ENCODE peak calls at places on chromosomes 1 and 21, in four cellular contexts. C is K562, K is A549, S is H1. O is an unnamed sample.
A peak's percentile ranks its signal among the peaks of the same experiment; 100 is the strongest.

GRCh38 chr1:37556712-37557196 is at the start of gene DNALI1:
- DNase-seq in C (peak; percentile 94), K (no peak), S (peak; percentile 98), O (peak; percentile 44)

GRCh38 chr1:178093150-178093957 is 550 bp upstream of the RASAL2 start:
- DNase-seq in C (peak; percentile 94), K (peak; percentile 98), S (peak; percentile 87), O (peak; percentile 90)

GRCh38 chr1:192168964-192169363 is 10.7 kb downstream of the RGS18 start:
- DNase-seq in C (no peak), K (no peak), S (no peak), O (no peak)

GRCh38 chr1:8107897-8108296 is 81.8 kb upstream of the ERRFI1 start:
- DNase-seq in C (no peak), K (no peak), S (no peak), O (no peak)

GRCh38 chr1:84869750-84870149 is 23.3 kb downstream of the LPAR3 start:
- DNase-seq in C (no peak), K (no peak), S (no peak), O (no peak)

GRCh38 chr1:111511362-111511761 is 7.9 kb upstream of the ADORA3 start:
- DNase-seq in C (no peak), K (no peak), S (no peak), O (no peak)

GRCh38 chr1:79568411-79568810 is 561.9 kb upstream of the ADGRL4 start:
- DNase-seq in C (no peak), K (no peak), S (no peak), O (no peak)

GRCh38 chr21:42662430-42663199 is 9.2 kb downstream of the PDE9A start:
- DNase-seq in C (no peak), K (no peak), S (no peak), O (no peak)

GRCh38 chr1:23263380-23263887 is 46.1 kb upstream of the HTR1D start:
- DNase-seq in C (no peak), K (no peak), S (peak; percentile 58), O (no peak)

GRCh38 chr1:61079898-61080336 is 2.4 kb upstream of the NFIA start:
- DNase-seq in C (peak; percentile 85), K (no peak), S (peak; percentile 63), O (peak; percentile 77)

GRCh38 chr1:93576346-93576745 is 105.3 kb downstream of the BCAR3 start:
- DNase-seq in C (no peak), K (no peak), S (peak; percentile 28), O (no peak)

GRCh38 chr1:14773621-14774020 is 175.1 kb downstream of the KAZN start:
- DNase-seq in C (no peak), K (no peak), S (no peak), O (no peak)

DNA sequence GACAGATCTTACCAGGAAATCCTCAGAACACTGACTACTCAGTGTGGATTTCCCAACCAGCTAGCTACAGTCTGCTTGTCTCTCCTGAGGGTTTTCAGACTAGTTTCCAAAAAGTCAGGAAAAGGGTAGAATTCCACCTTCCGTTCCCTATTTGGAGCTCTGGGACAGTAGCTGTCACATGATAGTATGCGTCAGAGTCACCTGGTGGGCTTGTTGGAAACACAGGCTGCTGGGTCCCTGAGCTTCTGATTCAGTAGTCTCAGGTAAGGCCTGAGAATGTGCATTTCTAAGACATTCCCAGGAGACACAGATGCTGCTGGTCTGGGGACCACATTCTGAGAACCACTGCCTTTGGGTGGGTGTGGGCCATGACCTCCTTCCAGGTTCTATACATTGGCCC is 272.5 kb downstream of the DISC1 start:
- DNase-seq in C (no peak), K (no peak), S (no peak), O (no peak)
- TF ChIP-seq RNF2 in C (no peak), K (no peak), S (no peak), O (no peak)

DNA sequence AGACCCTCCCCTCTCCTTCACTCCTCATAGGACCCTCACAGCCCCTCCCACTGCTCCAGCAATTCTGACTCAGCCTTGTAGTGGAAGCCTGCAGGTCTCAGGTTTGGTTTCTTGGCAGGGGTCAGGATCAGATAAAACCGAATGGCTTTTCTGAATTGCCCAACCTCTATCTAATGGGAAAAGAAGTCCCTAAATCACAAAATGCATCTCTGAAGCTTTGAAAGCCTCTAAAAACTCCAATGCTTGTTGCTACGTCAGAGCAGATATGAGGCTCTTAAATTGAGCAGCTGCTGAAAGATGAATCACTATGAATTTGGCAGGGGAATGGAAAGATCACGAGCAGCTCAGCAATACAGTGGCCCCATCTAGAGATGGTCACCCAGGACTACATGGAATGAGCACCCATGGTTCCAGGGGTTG is 74.5 kb downstream of the NID1 start:
- DNase-seq in C (no peak), K (no peak), S (no peak), O (no peak)
- TF ChIP-seq MAX in C (no peak), K (no peak), S (no peak), O (no peak)

DNA sequence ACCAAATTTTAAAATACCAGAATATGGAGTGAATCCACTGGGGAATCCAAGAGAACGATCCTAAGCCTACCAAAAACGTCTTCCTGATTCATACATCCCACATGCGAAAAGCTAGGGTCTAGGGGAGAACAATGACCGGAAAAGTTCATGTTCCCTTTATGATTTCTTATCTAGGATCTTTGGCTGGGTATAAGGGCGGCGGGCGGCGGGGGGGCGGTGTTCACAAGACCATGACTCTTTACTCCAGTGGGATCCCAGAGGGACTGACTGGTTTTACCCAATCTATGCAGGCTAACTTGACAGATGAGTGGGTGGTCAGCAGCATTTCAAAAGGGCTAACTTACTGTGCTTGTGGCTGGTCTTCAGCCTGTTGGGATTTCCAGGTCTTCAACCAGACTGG is 40.2 kb downstream of the CNIH3 start:
- DNase-seq in C (no peak), K (no peak), S (no peak), O (no peak)
- TF ChIP-seq RNF2 in C (no peak), K (no peak), S (no peak), O (no peak)

DNA sequence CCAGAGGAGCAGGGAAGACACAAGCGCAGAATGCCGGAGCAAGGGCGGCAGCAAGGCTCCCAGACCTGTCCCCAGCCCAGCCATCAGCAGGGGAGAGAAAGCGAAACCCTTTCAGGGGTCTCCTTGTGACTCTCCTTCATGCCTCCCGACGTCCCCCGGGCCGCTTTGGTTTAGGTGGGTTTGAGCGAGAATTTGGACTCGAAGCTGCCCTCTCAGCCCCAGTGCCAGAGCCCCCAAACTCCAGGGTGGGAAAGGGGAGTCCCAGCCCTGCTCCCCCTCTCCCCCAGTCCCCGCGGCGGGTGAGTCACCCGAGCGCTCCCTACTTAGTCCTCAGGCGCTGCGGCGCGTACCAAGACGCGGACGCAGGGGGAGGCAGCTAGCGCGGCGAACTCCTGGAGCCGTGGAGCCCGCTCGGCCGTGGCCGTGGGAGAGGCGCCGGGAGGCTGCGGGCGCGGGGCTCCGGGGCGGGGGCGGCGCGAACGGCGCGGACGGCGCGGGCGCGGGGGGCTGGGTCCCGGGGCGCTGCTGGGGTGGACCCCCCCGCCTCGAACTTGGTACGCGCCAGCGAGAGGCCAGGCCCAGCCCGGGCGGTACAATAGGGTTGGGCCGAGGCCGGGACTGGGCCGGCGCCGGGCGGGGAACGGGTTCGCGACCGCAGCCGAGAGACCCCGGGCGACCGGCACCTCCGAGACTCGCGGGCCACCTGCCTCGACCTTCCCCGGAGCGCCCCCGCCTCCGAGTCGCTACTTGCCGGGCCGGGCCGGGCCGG is at the start of gene MAP7D1:
- DNase-seq in C (peak; percentile 94), K (peak; percentile 51), S (peak; percentile 93), O (peak; percentile 57)
- TF ChIP-seq MAX in C (no peak), K (no peak), S (no peak), O (no peak)

GRCh38 chr1:10785855-10786638 is 10.4 kb downstream of the CASZ1 start:
- DNase-seq in C (no peak), K (no peak), S (no peak), O (no peak)

GRCh38 chr1:10787274-10787673 is 9.2 kb downstream of the CASZ1 start:
- DNase-seq in C (no peak), K (no peak), S (no peak), O (no peak)

GRCh38 chr1:10790155-10790707 is 6.2 kb downstream of the CASZ1 start:
- DNase-seq in C (no peak), K (no peak), S (no peak), O (no peak)

GRCh38 chr1:10789392-10790154 is 6.9 kb downstream of the CASZ1 start:
- DNase-seq in C (no peak), K (no peak), S (no peak), O (no peak)

GRCh38 chr1:10788592-10789006 is 7.8 kb downstream of the CASZ1 start:
- DNase-seq in C (no peak), K (peak; percentile 42), S (peak; percentile 64), O (peak; percentile 33)
- TF ChIP-seq RNF2 in C (no peak), K (no peak), S (no peak), O (no peak)

DNA sequence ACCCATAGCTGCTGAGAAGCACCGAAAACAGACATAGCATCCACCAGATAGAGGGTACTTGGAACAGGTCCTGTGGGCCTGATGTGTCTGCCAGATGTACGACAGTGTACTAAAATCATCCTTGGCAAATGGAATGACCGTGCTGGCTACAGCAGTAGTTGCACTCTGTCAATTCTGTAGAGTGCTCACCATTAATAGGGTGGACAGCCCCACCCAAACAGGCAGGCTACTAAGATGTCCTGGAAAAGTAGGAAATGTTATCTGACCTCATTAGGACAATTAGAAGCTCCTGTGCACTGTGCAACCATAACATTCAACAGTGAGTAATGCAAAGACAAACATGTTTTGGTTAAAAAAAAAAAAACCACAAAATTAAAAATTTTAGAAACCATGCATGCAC is 106.2 kb downstream of the PTPN14 start:
- DNase-seq in C (no peak), K (no peak), S (no peak), O (no peak)
- TF ChIP-seq MAX in C (no peak), K (no peak), S (no peak), O (no peak)

O was measured in HepG2.